ENCODE peak calls at places on chromosomes 4 and X, in four cellular contexts. V is AG04450, W is mesenchymal stem cell, Y is fibroblast of lung. Z is an unnamed sample.

GRCh38 chrX:12488220-12488619 is 303.0 kb upstream of the PRPS2 start:
- DNase-seq in V (no peak), W (no peak), Y (no peak), Z (no peak)

GRCh38 chr4:1266881-1267763 is 18.2 kb upstream of the CTBP1 start:
- DNase-seq in V (no peak), W (no peak), Y (no peak), Z (no peak)

GRCh38 chrX:153925739-153926593 is at the start of gene ARHGAP4:
- DNase-seq in V (no peak), W (no peak), Y (no peak), Z (no peak)

GRCh38 chr4:48896845-48897244 is 9.7 kb downstream of the OCIAD2 start:
- DNase-seq in V (no peak), W (no peak), Y (no peak), Z (no peak)

GRCh38 chr4:174422893-174423256 is 99.4 kb downstream of the HPGD start:
- DNase-seq in V (no peak), W (no peak), Y (no peak), Z (no peak)

GRCh38 chr4:109562457-109563237 is 2.6 kb downstream of the MCUB start:
- DNase-seq in V (no peak), W (no peak), Y (no peak), Z (no peak)

GRCh38 chrX:7133036-7133412 is 14.5 kb upstream of the STS start:
- DNase-seq in V (no peak), W (no peak), Y (no peak), Z (no peak)

GRCh38 chr4:138510053-138510452 is 267.9 kb upstream of the SLC7A11 start:
- DNase-seq in V (no peak), W (peak), Y (no peak), Z (no peak)

GRCh38 chrX:2521092-2521926 is 20.5 kb upstream of the DHRSX start:
- DNase-seq in V (no peak), W (no peak), Y (no peak), Z (no peak)

GRCh38 chrX:131816551-131817136 is 206.5 kb upstream of the STK26 start:
- DNase-seq in V (no peak), W (no peak), Y (no peak), Z (peak)

Z was measured in AG08396.